ENCODE peak calls at places on chromosomes 4 and X, in nine cellular contexts. One of them, this sample, is unnamed.
A peak's percentile ranks its signal among the peaks of the same experiment; 100 is the strongest.

GRCh38 chr4:140726776-140727500 is 29.2 kb downstream of the TBC1D9 start:
- DNase-seq in SJSA1: no peak
- DNase-seq in endodermal cell: no peak
- DNase-seq in OCI-LY7: no peak
- DNase-seq in body of pancreas: no peak
- DNase-seq in colonic mucosa: peak; percentile 53
- DNase-seq in cardiac muscle cell: no peak
- DNase-seq in H9: no peak
- DNase-seq in CD8-positive, alpha-beta T cell: no peak
- DNase-seq in this sample: no peak

GRCh38 chr4:130074096-130074495 is 978.1 kb downstream of the C4orf33 start:
- DNase-seq in colonic mucosa: no peak
- DNase-seq in endodermal cell: no peak
- DNase-seq in SJSA1: no peak
- DNase-seq in CD8-positive, alpha-beta T cell: no peak
- DNase-seq in OCI-LY7: no peak
- DNase-seq in body of pancreas: peak; percentile 83
- DNase-seq in H9: no peak
- DNase-seq in cardiac muscle cell: no peak
- DNase-seq in this sample: no peak

GRCh38 chr4:129342820-129343219 is 246.9 kb downstream of the C4orf33 start:
- DNase-seq in CD8-positive, alpha-beta T cell: no peak
- DNase-seq in cardiac muscle cell: no peak
- DNase-seq in colonic mucosa: no peak
- DNase-seq in body of pancreas: no peak
- DNase-seq in OCI-LY7: no peak
- DNase-seq in endodermal cell: no peak
- DNase-seq in SJSA1: no peak
- DNase-seq in H9: no peak
- DNase-seq in this sample: peak; percentile 65

GRCh38 chr4:149708513-149709175 is 107.0 kb downstream of the IQCM start:
- DNase-seq in body of pancreas: no peak
- DNase-seq in H9: no peak
- DNase-seq in endodermal cell: no peak
- DNase-seq in cardiac muscle cell: no peak
- DNase-seq in SJSA1: no peak
- DNase-seq in CD8-positive, alpha-beta T cell: no peak
- DNase-seq in OCI-LY7: no peak
- DNase-seq in colonic mucosa: no peak
- DNase-seq in this sample: peak; percentile 65

GRCh38 chr4:46146993-46147392 is 23.1 kb upstream of the GABRG1 start:
- DNase-seq in H9: no peak
- DNase-seq in endodermal cell: peak; percentile 60
- DNase-seq in colonic mucosa: no peak
- DNase-seq in CD8-positive, alpha-beta T cell: no peak
- DNase-seq in OCI-LY7: no peak
- DNase-seq in body of pancreas: no peak
- DNase-seq in cardiac muscle cell: no peak
- DNase-seq in SJSA1: no peak
- DNase-seq in this sample: no peak

GRCh38 chr4:185004562-185005208 is 13.6 kb upstream of the HELT start:
- DNase-seq in colonic mucosa: peak; percentile 23
- DNase-seq in SJSA1: no peak
- DNase-seq in H9: peak; percentile 72
- DNase-seq in CD8-positive, alpha-beta T cell: no peak
- DNase-seq in cardiac muscle cell: peak; percentile 45
- DNase-seq in endodermal cell: peak; percentile 83
- DNase-seq in OCI-LY7: no peak
- DNase-seq in body of pancreas: peak; percentile 65
- DNase-seq in this sample: no peak

GRCh38 chrX:150574824-150575409 is 6.5 kb downstream of the MTM1 start:
- DNase-seq in body of pancreas: no peak
- DNase-seq in OCI-LY7: peak; percentile 24
- DNase-seq in H9: no peak
- DNase-seq in cardiac muscle cell: no peak
- DNase-seq in endodermal cell: no peak
- DNase-seq in SJSA1: no peak
- DNase-seq in colonic mucosa: no peak
- DNase-seq in CD8-positive, alpha-beta T cell: no peak
- DNase-seq in this sample: no peak

GRCh38 chr4:100424376-100424775 is 93.4 kb downstream of the EMCN start:
- DNase-seq in SJSA1: no peak
- DNase-seq in body of pancreas: no peak
- DNase-seq in endodermal cell: no peak
- DNase-seq in cardiac muscle cell: no peak
- DNase-seq in colonic mucosa: no peak
- DNase-seq in H9: no peak
- DNase-seq in CD8-positive, alpha-beta T cell: no peak
- DNase-seq in OCI-LY7: no peak
- DNase-seq in this sample: no peak

GRCh38 chr4:146585761-146586333 is 52.8 kb upstream of the POU4F2 start:
- DNase-seq in H9: no peak
- DNase-seq in SJSA1: no peak
- DNase-seq in CD8-positive, alpha-beta T cell: no peak
- DNase-seq in OCI-LY7: no peak
- DNase-seq in endodermal cell: no peak
- DNase-seq in colonic mucosa: no peak
- DNase-seq in body of pancreas: no peak
- DNase-seq in cardiac muscle cell: no peak
- DNase-seq in this sample: no peak

GRCh38 chrX:43627669-43628068 is 28.4 kb upstream of the MAOA start:
- DNase-seq in colonic mucosa: no peak
- DNase-seq in endodermal cell: no peak
- DNase-seq in cardiac muscle cell: no peak
- DNase-seq in H9: no peak
- DNase-seq in SJSA1: no peak
- DNase-seq in CD8-positive, alpha-beta T cell: no peak
- DNase-seq in OCI-LY7: no peak
- DNase-seq in body of pancreas: no peak
- DNase-seq in this sample: no peak

GRCh38 chrX:50697691-50698090 is 116.3 kb downstream of the SHROOM4 start:
- DNase-seq in SJSA1: no peak
- DNase-seq in CD8-positive, alpha-beta T cell: no peak
- DNase-seq in endodermal cell: no peak
- DNase-seq in body of pancreas: no peak
- DNase-seq in OCI-LY7: no peak
- DNase-seq in colonic mucosa: no peak
- DNase-seq in cardiac muscle cell: peak; percentile 46
- DNase-seq in H9: no peak
- DNase-seq in this sample: peak; percentile 24

GRCh38 chr4:176185068-176185467 is 10.3 kb downstream of the SPATA4 start:
- DNase-seq in cardiac muscle cell: no peak
- DNase-seq in colonic mucosa: no peak
- DNase-seq in SJSA1: no peak
- DNase-seq in H9: no peak
- DNase-seq in endodermal cell: no peak
- DNase-seq in OCI-LY7: no peak
- DNase-seq in body of pancreas: no peak
- DNase-seq in CD8-positive, alpha-beta T cell: no peak
- DNase-seq in this sample: peak; percentile 43

GRCh38 chrX:66684196-66684595 is 45.3 kb upstream of the EDA2R start:
- DNase-seq in colonic mucosa: no peak
- DNase-seq in H9: no peak
- DNase-seq in CD8-positive, alpha-beta T cell: no peak
- DNase-seq in body of pancreas: no peak
- DNase-seq in SJSA1: no peak
- DNase-seq in OCI-LY7: no peak
- DNase-seq in cardiac muscle cell: no peak
- DNase-seq in endodermal cell: no peak
- DNase-seq in this sample: no peak

GRCh38 chr4:188146618-188147017 is 7.4 kb downstream of the TRIML1 start:
- DNase-seq in H9: no peak
- DNase-seq in endodermal cell: no peak
- DNase-seq in body of pancreas: no peak
- DNase-seq in SJSA1: no peak
- DNase-seq in colonic mucosa: no peak
- DNase-seq in OCI-LY7: no peak
- DNase-seq in cardiac muscle cell: no peak
- DNase-seq in CD8-positive, alpha-beta T cell: no peak
- DNase-seq in this sample: no peak

GRCh38 chr4:173735055-173735454 is 205.0 kb upstream of the HAND2 start:
- DNase-seq in OCI-LY7: no peak
- DNase-seq in endodermal cell: no peak
- DNase-seq in cardiac muscle cell: no peak
- DNase-seq in colonic mucosa: no peak
- DNase-seq in body of pancreas: no peak
- DNase-seq in H9: no peak
- DNase-seq in SJSA1: no peak
- DNase-seq in CD8-positive, alpha-beta T cell: no peak
- DNase-seq in this sample: no peak

DNA sequence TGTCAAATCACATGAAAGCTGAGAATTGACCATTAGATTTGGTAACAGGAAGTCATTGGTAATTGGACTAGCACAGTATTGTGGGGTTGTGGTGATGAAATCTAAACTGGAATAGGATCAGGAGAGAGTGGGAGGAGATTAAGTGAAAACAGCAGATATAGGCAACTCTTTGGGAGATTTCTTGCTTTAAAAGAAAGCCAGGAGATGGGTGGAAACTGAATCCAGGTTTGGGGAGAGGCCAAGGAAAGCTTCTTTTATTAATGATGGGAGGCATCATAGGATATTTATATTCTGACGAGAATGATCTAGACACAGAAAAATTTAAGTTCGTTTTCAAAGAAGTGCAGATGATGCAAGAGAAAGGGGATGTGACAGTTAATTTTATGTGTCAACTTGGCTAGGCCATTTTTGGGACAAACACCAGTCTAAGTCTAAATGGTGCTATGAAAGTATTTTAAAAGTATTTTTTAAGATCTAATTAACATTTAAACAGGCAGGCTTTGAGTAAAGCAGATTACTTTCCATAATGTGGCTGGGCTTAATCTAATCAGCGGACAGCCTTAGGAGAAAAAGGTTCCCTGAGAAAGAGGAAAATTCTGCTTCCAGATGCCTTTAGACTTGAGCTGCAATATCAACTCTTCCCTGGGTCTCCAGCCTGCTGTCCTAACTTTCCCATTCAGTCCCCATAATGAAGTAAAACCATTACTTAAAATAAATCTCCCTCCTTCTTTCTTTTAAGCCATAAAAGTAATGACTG is 24.7 kb downstream of the SEC24D start:
- DNase-seq in SJSA1: no peak
- DNase-seq in colonic mucosa: no peak
- DNase-seq in H9: no peak
- DNase-seq in CD8-positive, alpha-beta T cell: no peak
- DNase-seq in OCI-LY7: no peak
- DNase-seq in endodermal cell: no peak
- DNase-seq in body of pancreas: no peak
- DNase-seq in cardiac muscle cell: no peak
- DNase-seq in this sample: no peak
- H3K27ac ChIP-seq in SJSA1: no peak overlapping the region
- H3K27ac ChIP-seq in colonic mucosa: no peak overlapping the region
- H3K27ac ChIP-seq in H9: no peak overlapping the region
- H3K27ac ChIP-seq in CD8-positive, alpha-beta T cell: no peak overlapping the region
- H3K27ac ChIP-seq in OCI-LY7: no peak overlapping the region
- H3K27ac ChIP-seq in endodermal cell: no peak overlapping the region
- H3K27ac ChIP-seq in body of pancreas: peak overlapping the region; percentile 19
- H3K27ac ChIP-seq in cardiac muscle cell: no peak overlapping the region
- H3K27ac ChIP-seq in this sample: peak overlapping the region; percentile 3

DNA sequence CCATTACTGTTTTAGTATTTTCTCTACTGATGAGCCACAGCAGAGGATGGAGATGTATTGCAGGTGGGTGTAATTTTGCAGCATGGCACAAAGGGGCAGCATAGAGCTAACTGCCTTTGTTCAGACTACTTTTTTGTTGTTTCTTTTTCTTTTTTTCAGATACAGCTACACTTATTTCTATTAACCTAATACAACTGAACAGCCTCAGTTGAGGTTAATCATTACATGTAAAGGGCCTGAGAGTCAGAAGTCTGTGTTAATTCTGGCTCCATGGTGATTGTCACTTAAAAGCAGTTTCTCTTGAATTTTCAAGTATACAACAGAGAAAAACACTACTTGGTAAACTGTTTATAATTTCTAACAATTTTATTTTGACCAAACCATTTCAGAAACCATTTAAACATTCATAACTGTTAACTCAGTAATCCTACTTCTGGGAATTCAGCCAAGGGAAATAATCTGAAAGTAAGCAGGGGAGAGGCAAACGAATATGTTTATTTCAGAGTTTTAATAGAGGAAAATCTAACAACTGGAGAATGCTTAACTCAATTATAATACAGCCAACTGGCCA is 13.9 kb upstream of the PPEF2 start:
- DNase-seq in body of pancreas: peak; percentile 52
- DNase-seq in cardiac muscle cell: peak; percentile 51
- DNase-seq in CD8-positive, alpha-beta T cell: no peak
- DNase-seq in colonic mucosa: peak; percentile 30
- DNase-seq in OCI-LY7: peak; percentile 50
- DNase-seq in SJSA1: no peak
- DNase-seq in H9: peak; percentile 34
- DNase-seq in endodermal cell: peak; percentile 63
- DNase-seq in this sample: no peak
- H3K27ac ChIP-seq in body of pancreas: peak overlapping the region; percentile 50
- H3K27ac ChIP-seq in cardiac muscle cell: no peak overlapping the region
- H3K27ac ChIP-seq in CD8-positive, alpha-beta T cell: no peak overlapping the region
- H3K27ac ChIP-seq in colonic mucosa: peak overlapping the region; percentile 1
- H3K27ac ChIP-seq in OCI-LY7: no peak overlapping the region
- H3K27ac ChIP-seq in SJSA1: no peak overlapping the region
- H3K27ac ChIP-seq in H9: no peak overlapping the region
- H3K27ac ChIP-seq in endodermal cell: no peak overlapping the region
- H3K27ac ChIP-seq in this sample: no peak overlapping the region

DNA sequence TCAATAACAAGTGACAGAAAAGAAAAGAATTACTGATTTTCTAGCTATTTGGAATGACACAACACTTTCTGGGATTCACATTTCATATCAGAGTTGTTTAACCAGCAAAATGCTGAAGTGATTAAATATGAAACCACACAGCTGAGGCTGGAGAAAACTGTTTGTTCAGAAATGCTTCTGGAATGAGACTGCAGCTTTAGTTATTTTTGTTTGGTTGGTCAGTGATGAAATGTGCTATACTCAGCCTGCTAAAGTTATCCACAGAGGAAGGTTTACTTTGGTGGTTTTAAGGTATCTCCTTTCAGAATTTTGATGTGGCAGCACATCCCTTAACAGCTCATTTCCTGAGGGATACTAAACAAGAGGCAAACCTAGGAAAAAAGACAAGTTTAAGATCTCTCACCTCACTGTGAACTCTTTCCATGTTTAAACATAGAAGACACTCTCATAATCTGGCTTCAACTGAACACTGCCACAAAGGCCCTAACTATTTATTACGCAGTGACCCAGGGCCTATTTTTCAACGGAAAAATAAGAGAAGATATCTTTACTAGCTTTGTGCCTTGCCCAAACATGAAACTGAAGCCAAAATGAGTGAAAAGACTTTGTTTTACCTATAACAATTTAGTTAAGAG is 106.6 kb upstream of the PDE5A start:
- DNase-seq in body of pancreas: no peak
- DNase-seq in CD8-positive, alpha-beta T cell: no peak
- DNase-seq in SJSA1: peak; percentile 62
- DNase-seq in OCI-LY7: no peak
- DNase-seq in cardiac muscle cell: no peak
- DNase-seq in endodermal cell: no peak
- DNase-seq in H9: no peak
- DNase-seq in colonic mucosa: no peak
- DNase-seq in this sample: no peak
- H3K27ac ChIP-seq in body of pancreas: no peak overlapping the region
- H3K27ac ChIP-seq in CD8-positive, alpha-beta T cell: no peak overlapping the region
- H3K27ac ChIP-seq in SJSA1: peak overlapping the region; percentile 96
- H3K27ac ChIP-seq in OCI-LY7: no peak overlapping the region
- H3K27ac ChIP-seq in cardiac muscle cell: no peak overlapping the region
- H3K27ac ChIP-seq in endodermal cell: no peak overlapping the region
- H3K27ac ChIP-seq in H9: no peak overlapping the region
- H3K27ac ChIP-seq in colonic mucosa: no peak overlapping the region
- H3K27ac ChIP-seq in this sample: peak overlapping the region; percentile 63

GRCh38 chr4:3409571-3410091 is 32.1 kb upstream of the HGFAC start:
- DNase-seq in H9: peak; percentile 20
- DNase-seq in body of pancreas: no peak
- DNase-seq in endodermal cell: peak; percentile 46
- DNase-seq in CD8-positive, alpha-beta T cell: no peak
- DNase-seq in OCI-LY7: no peak
- DNase-seq in cardiac muscle cell: no peak
- DNase-seq in colonic mucosa: no peak
- DNase-seq in SJSA1: no peak
- DNase-seq in this sample: no peak
- H3K27ac ChIP-seq in H9: no peak overlapping the region
- H3K27ac ChIP-seq in body of pancreas: no peak overlapping the region
- H3K27ac ChIP-seq in endodermal cell: no peak overlapping the region
- H3K27ac ChIP-seq in CD8-positive, alpha-beta T cell: no peak overlapping the region
- H3K27ac ChIP-seq in OCI-LY7: no peak overlapping the region
- H3K27ac ChIP-seq in cardiac muscle cell: no peak overlapping the region
- H3K27ac ChIP-seq in colonic mucosa: no peak overlapping the region
- H3K27ac ChIP-seq in SJSA1: no peak overlapping the region
- H3K27ac ChIP-seq in this sample: no peak overlapping the region